ENCODE peak calls at places on chromosomes 11 and 22, in four cellular contexts. N is AG04449, K is B cell, X is ovary. W is an unnamed sample.

GRCh38 chr11:9230291-9230690 is 34.9 kb downstream of the DENND5A start:
- DNase-seq in N (no peak), K (no peak), X (no peak), W (no peak)

GRCh38 chr11:70826541-70826943 is 425.8 kb downstream of the SHANK2 start:
- DNase-seq in N (no peak), K (no peak), X (no peak), W (peak)

GRCh38 chr11:65444314-65445051 is 21.9 kb downstream of the NEAT1 start:
- DNase-seq in N (no peak), K (peak), X (no peak), W (no peak)

GRCh38 chr11:128040603-128041002 is 546.8 kb downstream of the ETS1 start:
- DNase-seq in N (no peak), K (no peak), X (no peak), W (no peak)

GRCh38 chr11:120332822-120333716 is 3.1 kb upstream of the ARHGEF12 start:
- DNase-seq in N (no peak), K (no peak), X (no peak), W (no peak)

GRCh38 chr11:820655-821512 is 2.2 kb downstream of the PNPLA2 start:
- DNase-seq in N (no peak), K (no peak), X (no peak), W (no peak)

GRCh38 chr22:21958360-21959273 is 6.0 kb upstream of the PPM1F start:
- DNase-seq in N (no peak), K (no peak), X (no peak), W (no peak)

GRCh38 chr22:47372596-47373385 is 610.3 kb downstream of the TBC1D22A start:
- DNase-seq in N (no peak), K (no peak), X (no peak), W (no peak)

GRCh38 chr11:28679795-28680194 is 571.6 kb downstream of the METTL15 start:
- DNase-seq in N (peak), K (no peak), X (no peak), W (no peak)

GRCh38 chr11:70608568-70609314 is 210.4 kb downstream of the CTTN start:
- DNase-seq in N (no peak), K (no peak), X (no peak), W (no peak)

GRCh38 chr22:29117799-29118477 is 45.1 kb downstream of the KREMEN1 start:
- DNase-seq in N (no peak), K (no peak), X (no peak), W (no peak)

GRCh38 chr11:78039919-78040671 is 17.0 kb upstream of the KCTD14 start:
- DNase-seq in N (peak), K (no peak), X (peak), W (peak)

GRCh38 chr11:9802291-9802861 is 138.5 kb downstream of the SWAP70 start:
- DNase-seq in N (peak), K (no peak), X (no peak), W (no peak)

GRCh38 chr22:32339190-32340012 is 18.3 kb upstream of the RFPL3 start:
- DNase-seq in N (no peak), K (no peak), X (no peak), W (no peak)

GRCh38 chr22:37284807-37285355 is 2.6 kb downstream of the CYTH4 start:
- DNase-seq in N (no peak), K (peak), X (no peak), W (no peak)

GRCh38 chr22:48619721-48620120 is 1208.0 kb downstream of the BRD1 start:
- DNase-seq in N (no peak), K (no peak), X (no peak), W (no peak)

GRCh38 chr11:64717268-64717578 is 5.8 kb downstream of the NRXN2 start:
- DNase-seq in N (no peak), K (no peak), X (no peak), W (no peak)

GRCh38 chr11:112874959-112875358 is 86.3 kb upstream of the NCAM1 start:
- DNase-seq in N (no peak), K (no peak), X (no peak), W (no peak)

GRCh38 chr11:43515090-43515489 is 156.4 kb downstream of the TTC17 start:
- DNase-seq in N (no peak), K (no peak), X (no peak), W (peak)

GRCh38 chr11:132734217-132734616 is 798.1 kb downstream of the OPCML start:
- DNase-seq in N (peak), K (no peak), X (no peak), W (no peak)

GRCh38 chr22:48941903-48942625 is 885.6 kb downstream of the BRD1 start:
- DNase-seq in N (no peak), K (no peak), X (no peak), W (no peak)

GRCh38 chr11:70005107-70005818 is 72.9 kb upstream of the ANO1 start:
- DNase-seq in N (peak), K (no peak), X (no peak), W (no peak)

GRCh38 chr11:120882237-120882636 is 141.7 kb upstream of the TBCEL start:
- DNase-seq in N (no peak), K (no peak), X (no peak), W (no peak)

GRCh38 chr22:35629406-35630234 is 12.5 kb upstream of the MB start:
- DNase-seq in N (peak), K (no peak), X (peak), W (no peak)

GRCh38 chr22:35628732-35629131 is 11.6 kb upstream of the MB start:
- DNase-seq in N (no peak), K (no peak), X (no peak), W (no peak)

GRCh38 chr22:35624547-35624946 is 7.4 kb upstream of the MB start:
- DNase-seq in N (no peak), K (no peak), X (no peak), W (no peak)

GRCh38 chr22:35625763-35626162 is 8.6 kb upstream of the MB start:
- DNase-seq in N (no peak), K (no peak), X (no peak), W (no peak)

GRCh38 chr22:35627267-35628041 is 10.3 kb upstream of the MB start:
- DNase-seq in N (peak), K (no peak), X (peak), W (peak)
- TF ChIP-seq CTCF in N (peak), K (no peak), X (peak), W (no peak)

DNA sequence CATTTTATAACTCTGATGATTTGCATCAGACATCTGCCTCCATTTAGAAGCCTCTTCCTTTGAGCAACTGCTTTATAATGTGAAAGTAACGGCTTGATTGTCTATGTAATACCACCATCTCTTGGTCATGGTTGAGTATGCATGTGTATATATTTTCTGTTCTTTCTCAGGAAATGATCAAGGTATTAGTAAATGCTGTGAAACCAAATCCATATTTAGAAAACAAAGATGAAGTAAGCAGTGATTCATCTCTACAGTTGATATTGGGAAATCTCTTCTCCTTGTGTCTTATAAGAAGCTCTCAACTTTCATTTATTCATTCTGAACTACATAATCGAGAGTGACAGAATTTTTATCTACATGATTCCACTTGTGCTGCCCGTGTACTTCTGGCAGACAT is 104.6 kb upstream of the ANO3 start:
- DNase-seq in N (peak), K (peak), X (no peak), W (no peak)
- TF ChIP-seq CTCF in N (peak), K (peak), X (peak), W (no peak)

GRCh38 chr11:17770917-17771316 is 36.3 kb downstream of the KCNC1 start:
- DNase-seq in N (no peak), K (no peak), X (no peak), W (no peak)

GRCh38 chr11:17771415-17771814 is 36.8 kb downstream of the KCNC1 start:
- DNase-seq in N (no peak), K (no peak), X (no peak), W (no peak)

GRCh38 chr11:17768547-17768946 is 34.0 kb downstream of the KCNC1 start:
- DNase-seq in N (no peak), K (no peak), X (no peak), W (no peak)

GRCh38 chr11:17769218-17769617 is 34.6 kb downstream of the KCNC1 start:
- DNase-seq in N (no peak), K (no peak), X (no peak), W (no peak)

GRCh38 chr11:17770048-17770652 is 35.6 kb downstream of the KCNC1 start:
- DNase-seq in N (no peak), K (no peak), X (no peak), W (no peak)
- TF ChIP-seq CTCF in N (no peak), K (no peak), X (no peak), W (no peak)

DNA sequence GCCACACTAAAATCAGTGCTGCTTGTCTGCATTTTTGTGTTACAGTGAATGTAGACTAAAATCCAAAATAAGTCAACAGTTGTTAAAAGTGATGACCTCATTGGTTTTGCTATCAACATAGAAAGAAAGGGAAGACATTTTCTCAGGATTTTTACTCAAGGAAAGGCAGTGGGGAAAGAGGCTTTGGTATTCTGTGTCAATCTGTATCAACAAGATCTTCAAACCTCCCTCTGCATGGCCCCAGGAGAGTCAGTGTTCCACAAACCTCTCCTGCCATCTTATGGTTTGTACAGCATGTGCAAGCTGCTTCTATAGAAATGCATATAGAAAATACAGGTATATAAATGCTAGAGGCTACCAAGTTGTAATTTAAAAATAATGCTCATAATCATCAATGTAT is 13.8 kb upstream of the OR51M1 start:
- DNase-seq in N (peak), K (no peak), X (no peak), W (peak)
- TF ChIP-seq CTCF in N (peak), K (no peak), X (no peak), W (no peak)

DNA sequence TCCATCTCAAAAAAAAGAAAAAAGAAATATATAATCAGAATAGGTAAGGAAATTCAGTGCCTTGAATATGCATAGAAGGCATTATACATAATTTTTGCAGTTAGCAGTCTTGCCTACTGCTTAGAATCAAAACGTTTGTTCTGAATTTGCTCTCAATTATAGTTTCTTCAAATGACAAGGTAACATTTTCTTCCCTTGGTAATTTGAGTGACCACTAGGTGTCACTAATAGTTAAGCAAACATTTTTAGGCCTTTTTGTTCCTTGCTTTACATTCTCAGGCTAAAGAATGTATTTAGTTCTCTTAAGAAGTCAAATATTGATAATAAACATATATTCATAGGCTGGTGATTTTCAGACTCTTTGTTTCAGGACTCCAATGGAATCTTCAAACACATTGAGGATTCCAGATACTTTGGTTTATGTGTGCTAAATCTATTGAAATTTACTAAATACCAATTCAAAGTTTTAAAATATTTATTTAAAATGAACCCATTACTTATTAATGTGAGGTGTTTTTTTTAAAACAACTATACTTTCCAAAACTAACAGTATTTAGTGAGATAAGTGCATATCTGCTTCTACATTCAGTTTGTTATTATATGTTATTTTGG is 55.0 kb upstream of the DEPDC7 start:
- DNase-seq in N (peak), K (peak), X (no peak), W (no peak)
- TF ChIP-seq CTCF in N (peak), K (peak), X (peak), W (peak)

DNA sequence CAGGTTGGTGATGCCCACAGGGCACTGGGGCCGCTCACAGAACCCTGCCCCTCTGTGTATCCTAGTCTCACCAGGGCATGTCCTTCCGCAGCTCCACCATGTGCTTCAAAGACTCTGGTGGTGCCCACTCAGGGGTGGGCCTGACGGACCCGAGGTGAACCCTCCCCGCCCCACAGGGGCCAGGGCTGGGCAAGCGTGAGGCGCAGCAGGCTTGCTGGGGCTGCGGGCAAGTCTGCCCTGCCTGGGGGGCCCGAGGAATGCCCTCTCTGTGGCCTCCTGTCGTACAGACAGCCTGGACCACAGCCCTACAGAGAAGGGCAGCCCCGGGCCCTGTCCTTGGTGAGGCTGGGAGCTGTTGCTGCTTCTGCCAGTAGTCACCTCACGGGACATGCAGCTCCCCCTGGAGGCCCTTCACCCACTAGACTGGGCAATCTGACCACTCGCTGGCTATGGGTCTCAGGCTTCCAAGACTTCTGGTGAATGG is 40.2 kb downstream of the TBX1 start:
- DNase-seq in N (no peak), K (no peak), X (no peak), W (peak)
- TF ChIP-seq CTCF in N (peak), K (no peak), X (no peak), W (peak)

GRCh38 chr11:122578168-122578825 is 77.2 kb upstream of the UBASH3B start:
- DNase-seq in N (no peak), K (no peak), X (no peak), W (no peak)
- TF ChIP-seq CTCF in N (no peak), K (no peak), X (no peak), W (no peak)

DNA sequence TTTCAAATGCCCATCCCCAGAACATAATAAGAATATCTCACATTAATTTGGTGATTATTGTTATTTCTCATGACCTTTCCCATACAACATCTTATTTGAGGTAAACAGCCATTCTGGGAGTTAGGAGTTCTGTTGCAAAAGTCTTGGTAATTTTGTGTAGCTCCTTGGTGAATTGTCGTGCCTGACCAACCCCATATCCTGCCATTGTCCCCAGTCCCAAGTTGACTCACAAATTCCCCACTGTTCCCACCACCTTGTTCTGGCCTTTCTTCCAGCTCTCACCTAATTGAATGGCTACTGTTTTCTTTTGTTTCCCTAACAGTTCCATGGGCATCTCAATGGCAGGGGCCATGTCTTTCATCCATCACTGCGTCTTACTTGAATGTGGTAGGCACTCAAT is 8.0 kb downstream of the MTNR1B start:
- DNase-seq in N (no peak), K (no peak), X (no peak), W (no peak)
- TF ChIP-seq CTCF in N (no peak), K (no peak), X (no peak), W (no peak)

W was measured in endothelial cell.